ENCODE peak calls at places on chromosome 22, in ten cellular contexts. X is brain microvascular endothelial cell, M is heart left ventricle, O is fibroblast of villous mesenchyme, H is PC-3, T is nephron progenitor cell, A is neural crest cell, B is testis, U is cardiac muscle cell, E is astrocyte of the spinal cord. I is an unnamed sample.

GRCh38 chr22:24370426-24370825 is 57.0 kb upstream of the ADORA2A start:
- DNase-seq in X (no peak), M (no peak), O (peak; percentile 66), H (no peak), T (no peak), A (no peak), B (no peak), U (no peak), E (no peak), I (no peak)

GRCh38 chr22:27418261-27418660 is 383.3 kb downstream of the MN1 start:
- DNase-seq in X (no peak), M (no peak), O (no peak), H (no peak), T (no peak), A (no peak), B (no peak), U (no peak), E (no peak), I (no peak)

GRCh38 chr22:35552186-35552842 is 11.7 kb downstream of the RASD2 start:
- DNase-seq in X (no peak), M (no peak), O (no peak), H (peak; percentile 9), T (peak; percentile 80), A (peak; percentile 61), B (peak; percentile 64), U (peak; percentile 43), E (peak; percentile 55), I (peak; percentile 21)

GRCh38 chr22:41327124-41327523 is 25.8 kb downstream of the ZC3H7B start:
- DNase-seq in X (no peak), M (no peak), O (no peak), H (no peak), T (no peak), A (no peak), B (peak; percentile 86), U (no peak), E (no peak), I (no peak)

GRCh38 chr22:39360674-39361413 is 11.1 kb downstream of the SYNGR1 start:
- DNase-seq in X (no peak), M (no peak), O (no peak), H (no peak), T (no peak), A (no peak), B (no peak), U (no peak), E (peak; percentile 22), I (no peak)

GRCh38 chr22:37229012-37229804 is 14.9 kb downstream of the RAC2 start:
- DNase-seq in X (peak; percentile 54), M (no peak), O (peak; percentile 83), H (peak; percentile 73), T (no peak), A (no peak), B (no peak), U (peak; percentile 92), E (peak; percentile 82), I (no peak)

GRCh38 chr22:27247691-27248434 is 553.7 kb downstream of the MN1 start:
- DNase-seq in X (no peak), M (peak; percentile 51), O (peak; percentile 62), H (no peak), T (no peak), A (no peak), B (peak; percentile 68), U (peak; percentile 95), E (no peak), I (no peak)

GRCh38 chr22:22032099-22032905 is 49.7 kb upstream of the TOP3B start:
- DNase-seq in X (no peak), M (no peak), O (no peak), H (no peak), T (no peak), A (no peak), B (no peak), U (no peak), E (no peak), I (no peak)

DNA sequence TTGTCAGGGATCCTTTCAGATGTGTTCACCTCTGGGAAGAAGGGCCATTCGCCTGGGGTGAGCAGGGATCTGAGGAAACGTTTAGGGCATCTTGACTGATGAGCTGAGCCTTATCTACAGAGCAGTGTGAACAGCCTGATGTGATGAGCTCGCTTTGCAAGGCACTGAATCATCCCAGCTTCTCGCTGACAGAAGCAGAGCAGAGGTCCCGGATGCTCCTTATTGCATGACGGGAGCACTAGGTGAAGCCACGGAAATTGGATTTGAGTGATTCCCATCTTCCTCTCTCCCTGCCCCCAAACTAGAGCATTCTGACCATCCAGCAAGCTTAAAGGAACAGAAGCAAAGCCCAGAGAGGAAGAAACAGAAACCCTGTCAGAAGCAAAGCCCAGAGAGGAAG is 46.5 kb downstream of the SEZ6L start:
- DNase-seq in X (no peak), M (no peak), O (no peak), H (no peak), T (no peak), A (no peak), B (no peak), U (no peak), E (no peak), I (no peak)
- TF ChIP-seq CTCF in X (no peak), M (no peak), O (no peak), H (no peak), T (no peak), A (no peak), B (no peak), U (no peak), E (no peak), I (no peak)

GRCh38 chr22:49976439-49977175 is 16.0 kb downstream of the PIM3 start:
- DNase-seq in X (no peak), M (no peak), O (no peak), H (no peak), T (no peak), A (no peak), B (no peak), U (no peak), E (no peak), I (no peak)

GRCh38 chr22:49975543-49976389 is 15.2 kb downstream of the PIM3 start:
- DNase-seq in X (no peak), M (no peak), O (no peak), H (no peak), T (peak; percentile 46), A (peak; percentile 9), B (no peak), U (peak; percentile 33), E (no peak), I (no peak)

GRCh38 chr22:49983148-49984042 is 22.8 kb downstream of the PIM3 start:
- DNase-seq in X (no peak), M (peak; percentile 18), O (no peak), H (no peak), T (peak; percentile 59), A (no peak), B (no peak), U (peak; percentile 46), E (no peak), I (peak; percentile 19)

GRCh38 chr22:49977578-49977977 is 17.0 kb downstream of the PIM3 start:
- DNase-seq in X (no peak), M (no peak), O (no peak), H (no peak), T (no peak), A (no peak), B (no peak), U (no peak), E (no peak), I (no peak)

DNA sequence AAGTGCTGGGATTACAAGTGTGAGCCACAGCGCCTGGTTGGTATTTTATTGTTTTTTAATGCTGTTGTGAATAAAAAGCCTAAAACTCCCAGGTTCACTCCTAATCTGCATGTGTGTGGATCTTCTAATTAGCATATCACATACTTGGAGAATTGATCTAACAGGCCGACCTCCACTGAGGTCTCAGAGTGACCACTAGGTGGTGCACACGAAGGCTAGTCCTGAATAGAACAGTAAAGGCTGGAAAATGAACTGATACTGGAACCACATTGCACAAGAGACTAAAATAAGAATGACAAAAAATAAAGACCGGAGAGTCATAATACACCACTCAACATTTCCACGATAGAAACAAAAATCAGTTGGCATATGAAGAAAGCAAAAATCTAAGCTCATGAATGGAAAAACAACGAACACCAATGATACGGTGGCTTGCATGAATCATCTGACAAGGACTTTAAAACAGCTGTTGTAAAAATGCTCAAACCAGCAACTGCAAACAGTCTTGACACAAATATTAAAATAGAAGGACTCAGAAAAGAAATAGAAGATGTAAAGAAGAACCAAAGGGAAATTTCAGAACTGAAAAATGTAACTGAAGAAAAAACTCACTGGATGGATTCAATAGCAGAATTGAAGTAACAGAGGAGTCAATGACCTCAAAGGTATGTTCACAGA is 19.2 kb downstream of the PIM3 start:
- DNase-seq in X (peak; percentile 56), M (peak; percentile 24), O (peak; percentile 46), H (peak; percentile 63), T (peak; percentile 25), A (no peak), B (no peak), U (peak; percentile 60), E (peak; percentile 43), I (peak; percentile 20)
- TF ChIP-seq CTCF in X (peak; percentile 80), M (peak; percentile 50), O (peak; percentile 67), H (peak; percentile 71), T (peak; percentile 44), A (peak; percentile 73), B (peak; percentile 17), U (peak; percentile 62), E (peak; percentile 70), I (peak; percentile 66)

DNA sequence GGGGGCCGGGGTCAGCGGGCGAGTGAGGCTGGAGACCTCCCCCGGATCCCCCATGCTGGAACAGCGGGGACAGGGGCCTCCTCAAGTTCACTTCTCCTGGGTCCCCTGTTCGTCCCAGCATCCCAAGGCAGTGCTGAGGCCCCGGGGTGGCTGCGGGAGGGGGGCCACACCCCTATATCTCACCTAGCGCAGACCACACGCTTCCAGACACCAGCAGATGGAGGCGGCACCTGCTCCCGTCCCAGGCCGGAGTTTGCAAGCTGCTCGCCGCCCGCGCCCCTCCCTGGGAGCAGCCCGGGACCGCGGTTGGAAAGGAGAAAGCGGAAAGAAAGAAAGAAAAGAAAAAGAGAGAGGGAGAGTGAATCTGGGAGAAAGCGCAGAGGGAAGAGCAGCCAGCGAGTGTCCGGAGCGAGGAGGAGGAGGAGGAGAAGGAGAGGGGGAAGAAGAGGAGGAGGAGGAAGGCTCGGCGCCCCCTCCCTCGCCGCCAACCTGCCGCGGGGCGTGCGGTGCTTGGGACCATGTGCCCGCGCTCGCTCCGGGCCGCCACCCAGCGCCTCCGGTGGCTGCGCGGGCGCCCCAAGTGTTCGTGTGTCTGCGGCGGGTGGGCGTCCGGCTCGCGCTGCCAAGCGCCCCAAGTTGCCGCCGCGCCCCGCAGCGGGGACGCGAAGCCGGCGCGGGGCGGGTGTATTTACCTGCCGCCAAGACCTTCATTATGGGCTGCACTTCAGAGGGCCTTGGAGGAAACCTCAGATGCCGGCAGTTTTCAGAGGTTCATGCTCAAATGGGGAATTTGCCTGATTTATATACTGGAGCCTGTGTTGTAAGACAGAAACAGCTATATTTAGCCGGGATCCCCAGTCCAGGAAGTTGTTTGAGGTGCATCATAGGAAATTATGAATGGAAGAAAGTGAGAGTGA is at the start of gene LIF:
- DNase-seq in X (peak; percentile 79), M (no peak), O (peak; percentile 72), H (no peak), T (peak; percentile 47), A (no peak), B (peak; percentile 43), U (peak; percentile 69), E (peak; percentile 82), I (peak; percentile 30)
- TF ChIP-seq CTCF in X (no peak), M (no peak), O (no peak), H (no peak), T (no peak), A (no peak), B (no peak), U (peak; percentile 28), E (no peak), I (peak; percentile 29)

GRCh38 chr22:48396091-48396784 is 1431.4 kb downstream of the BRD1 start:
- DNase-seq in X (no peak), M (no peak), O (no peak), H (no peak), T (no peak), A (no peak), B (no peak), U (no peak), E (no peak), I (no peak)

GRCh38 chr22:48398181-48398905 is 1429.3 kb downstream of the BRD1 start:
- DNase-seq in X (no peak), M (no peak), O (no peak), H (no peak), T (no peak), A (no peak), B (no peak), U (no peak), E (no peak), I (no peak)

GRCh38 chr22:48394787-48395620 is 1432.7 kb downstream of the BRD1 start:
- DNase-seq in X (no peak), M (no peak), O (no peak), H (no peak), T (no peak), A (no peak), B (no peak), U (no peak), E (no peak), I (no peak)

GRCh38 chr22:48396785-48397530 is 1430.7 kb downstream of the BRD1 start:
- DNase-seq in X (no peak), M (no peak), O (no peak), H (no peak), T (no peak), A (no peak), B (no peak), U (no peak), E (no peak), I (no peak)

GRCh38 chr22:48397531-48398180 is 1430.0 kb downstream of the BRD1 start:
- DNase-seq in X (no peak), M (no peak), O (no peak), H (no peak), T (no peak), A (no peak), B (no peak), U (no peak), E (no peak), I (no peak)
- TF ChIP-seq CTCF in X (no peak), M (no peak), O (no peak), H (no peak), T (no peak), A (no peak), B (no peak), U (no peak), E (no peak), I (no peak)

I was measured in progenitor cell of endocrine pancreas.